ENCODE peak calls at places on chromosomes 4 and X, in eight cellular contexts. S is PC-9; G is H9; F is CD8-positive, alpha-beta memory T cell; D is lung; K is dorsolateral prefrontal cortex; I is K562; Y is mammary epithelial cell. V is an unnamed sample.

GRCh38 chrX:2427147-2427546 is 73.6 kb downstream of the DHRSX start:
- DNase-seq in D (no peak), Y (no peak), I (no peak), S (no peak), K (no peak), F (no peak), G (no peak), V (no peak)

GRCh38 chr4:142347241-142347640 is 498.9 kb downstream of the INPP4B start:
- DNase-seq in Y (peak), I (no peak), D (no peak), G (no peak), F (no peak), K (no peak), S (peak), V (peak)

GRCh38 chr4:10639100-10639499 is 45.5 kb downstream of the CLNK start:
- DNase-seq in I (no peak), Y (peak), F (no peak), G (no peak), S (no peak), D (no peak), K (no peak), V (no peak)

GRCh38 chr4:188960411-188961093 is 821.3 kb downstream of the TRIML1 start:
- DNase-seq in K (no peak), S (no peak), Y (no peak), F (no peak), G (no peak), I (no peak), D (no peak), V (no peak)

GRCh38 chr4:102849579-102850104 is 19.1 kb upstream of the CISD2 start:
- DNase-seq in S (no peak), F (no peak), I (peak), D (no peak), Y (no peak), G (no peak), K (no peak), V (no peak)

GRCh38 chr4:103197765-103198110 is 405 bp downstream of the CENPE start:
- DNase-seq in G (no peak), K (no peak), D (no peak), Y (no peak), S (no peak), F (no peak), I (no peak), V (no peak)

GRCh38 chr4:80097395-80098177 is 24.6 kb upstream of the ANTXR2 start:
- DNase-seq in Y (peak), K (no peak), D (no peak), S (no peak), F (no peak), I (no peak), G (no peak), V (no peak)

GRCh38 chr4:114302472-114302871 is 296.1 kb upstream of the UGT8 start:
- DNase-seq in F (no peak), K (no peak), I (no peak), D (no peak), S (no peak), G (no peak), Y (no peak), V (no peak)

GRCh38 chr4:87007345-87008181 is 72.8 kb downstream of the AFF1 start:
- DNase-seq in D (peak), K (peak), S (no peak), Y (peak), F (peak), G (no peak), I (peak), V (no peak)

GRCh38 chrX:123087326-123087725 is 96.8 kb upstream of the GRIA3 start:
- DNase-seq in S (no peak), I (no peak), F (no peak), G (no peak), K (no peak), D (no peak), Y (peak), V (peak)

DNA sequence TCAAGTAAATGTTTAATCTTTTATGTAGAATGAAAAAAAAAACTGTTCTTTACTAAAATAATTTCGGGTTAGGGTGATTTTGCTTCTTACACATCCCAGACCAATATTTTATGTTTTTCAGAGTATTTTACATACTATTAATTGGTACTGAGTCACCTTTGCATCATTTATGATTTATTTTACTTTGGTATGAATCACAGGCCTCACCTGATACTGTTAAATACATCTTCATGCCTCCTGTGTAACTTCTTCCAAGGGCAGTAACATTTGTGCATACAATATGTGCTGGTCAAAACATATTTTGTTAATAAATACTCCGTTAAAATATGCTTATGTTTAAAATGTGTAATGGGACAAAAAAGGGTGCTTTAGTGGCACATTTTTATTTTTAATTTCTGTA is 529.6 kb downstream of the ZNF674 start:
- DNase-seq in K (no peak), G (no peak), F (no peak), D (no peak), S (no peak), I (no peak), Y (peak), V (peak)
- H3K27ac ChIP-seq in K (no peak), G (no peak), F (no peak), D (no peak), S (no peak), I (no peak), Y (no peak), V (no peak)

GRCh38 chr4:6916587-6917444 is 7.2 kb downstream of the TBC1D14 start:
- DNase-seq in F (peak), I (peak), S (peak), Y (peak), K (no peak), D (peak), G (no peak), V (no peak)
- H3K27ac ChIP-seq in F (peak), I (peak), S (peak), Y (no peak), K (peak), D (no peak), G (no peak), V (no peak)

GRCh38 chrX:23389196-23389792 is 54.6 kb downstream of the PTCHD1 start:
- DNase-seq in K (no peak), D (peak), Y (no peak), I (no peak), F (no peak), S (no peak), G (peak), V (no peak)

GRCh38 chrX:23394421-23394820 is 59.8 kb downstream of the PTCHD1 start:
- DNase-seq in I (no peak), F (no peak), D (peak), K (no peak), G (no peak), Y (peak), S (no peak), V (peak)

GRCh38 chrX:23390979-23391378 is 56.3 kb downstream of the PTCHD1 start:
- DNase-seq in Y (no peak), D (no peak), S (no peak), G (no peak), K (no peak), I (no peak), F (no peak), V (no peak)

GRCh38 chrX:23387826-23388225 is 53.2 kb downstream of the PTCHD1 start:
- DNase-seq in S (no peak), G (no peak), F (no peak), D (no peak), Y (no peak), K (no peak), I (no peak), V (no peak)

GRCh38 chrX:23392195-23392594 is 57.5 kb downstream of the PTCHD1 start:
- DNase-seq in D (no peak), F (no peak), S (no peak), I (no peak), K (no peak), Y (no peak), G (no peak), V (no peak)
- H3K27ac ChIP-seq in D (no peak), F (no peak), S (no peak), I (no peak), K (no peak), Y (no peak), G (no peak), V (no peak)

GRCh38 chr4:122787940-122788339 is 38.7 kb upstream of the FGF2 start:
- DNase-seq in S (no peak), G (no peak), K (no peak), D (no peak), F (no peak), I (no peak), Y (no peak), V (no peak)
- H3K27ac ChIP-seq in S (no peak), G (no peak), K (no peak), D (no peak), F (no peak), I (no peak), Y (no peak), V (no peak)

DNA sequence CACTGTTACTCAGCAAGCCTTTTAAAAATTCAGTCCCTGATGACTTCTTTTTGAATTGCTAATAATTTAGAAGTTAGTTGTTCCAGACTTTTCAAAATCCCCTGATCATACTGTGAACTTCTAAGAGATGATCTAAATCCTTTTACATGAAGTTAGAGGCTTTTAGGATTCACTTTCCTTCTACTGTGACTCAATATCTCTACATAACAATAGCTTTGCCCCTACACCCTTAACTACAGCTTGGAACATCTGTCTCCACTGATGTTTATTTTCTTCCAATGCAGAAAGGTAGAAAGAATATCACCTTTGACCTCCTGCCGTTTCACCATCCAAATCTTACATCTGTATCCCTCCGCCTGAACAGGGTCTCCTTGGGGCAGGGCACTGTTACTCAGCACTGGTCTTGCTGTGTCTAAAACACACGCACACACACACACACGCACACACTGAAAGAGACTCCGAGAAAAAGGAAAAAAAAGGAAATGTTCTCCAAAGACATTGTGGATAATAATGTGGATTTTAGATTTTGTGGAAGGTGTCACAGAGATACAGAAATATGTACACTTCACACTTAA is 111.6 kb upstream of the GPRIN3 start:
- DNase-seq in K (no peak), I (no peak), G (no peak), D (no peak), F (no peak), Y (no peak), S (no peak), V (no peak)
- H3K27ac ChIP-seq in K (no peak), I (no peak), G (no peak), D (no peak), F (no peak), Y (no peak), S (no peak), V (no peak)

DNA sequence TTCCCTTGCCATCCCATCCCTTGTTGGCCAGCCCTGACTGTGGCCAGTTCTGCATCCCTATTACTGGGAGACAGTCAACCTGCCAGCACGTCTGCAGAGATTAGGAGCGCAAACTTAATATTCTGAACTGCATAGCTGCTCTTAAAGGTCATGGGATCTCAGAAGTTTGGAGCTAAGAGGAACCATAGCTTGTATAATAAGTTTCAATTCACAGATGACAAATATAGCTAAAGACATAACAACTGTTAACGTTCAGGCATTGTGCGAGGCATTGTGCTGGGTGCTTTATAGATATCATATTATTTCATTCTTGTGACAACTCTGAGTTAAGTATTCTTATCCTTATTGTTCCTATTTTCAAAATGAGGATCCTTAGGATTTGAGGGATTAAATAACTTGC is 3.7 kb downstream of the SCARB2 start:
- DNase-seq in D (no peak), F (no peak), K (no peak), Y (no peak), G (no peak), S (no peak), I (no peak), V (no peak)
- H3K27ac ChIP-seq in D (peak), F (no peak), K (peak), Y (no peak), G (no peak), S (no peak), I (no peak), V (no peak)

GRCh38 chrX:30561191-30561590 is 16.4 kb downstream of the TASL start:
- DNase-seq in I (no peak), F (no peak), S (no peak), G (no peak), K (no peak), D (no peak), Y (no peak), V (no peak)
- H3K27ac ChIP-seq in I (no peak), F (no peak), S (no peak), G (no peak), K (no peak), D (no peak), Y (no peak), V (no peak)

DNA sequence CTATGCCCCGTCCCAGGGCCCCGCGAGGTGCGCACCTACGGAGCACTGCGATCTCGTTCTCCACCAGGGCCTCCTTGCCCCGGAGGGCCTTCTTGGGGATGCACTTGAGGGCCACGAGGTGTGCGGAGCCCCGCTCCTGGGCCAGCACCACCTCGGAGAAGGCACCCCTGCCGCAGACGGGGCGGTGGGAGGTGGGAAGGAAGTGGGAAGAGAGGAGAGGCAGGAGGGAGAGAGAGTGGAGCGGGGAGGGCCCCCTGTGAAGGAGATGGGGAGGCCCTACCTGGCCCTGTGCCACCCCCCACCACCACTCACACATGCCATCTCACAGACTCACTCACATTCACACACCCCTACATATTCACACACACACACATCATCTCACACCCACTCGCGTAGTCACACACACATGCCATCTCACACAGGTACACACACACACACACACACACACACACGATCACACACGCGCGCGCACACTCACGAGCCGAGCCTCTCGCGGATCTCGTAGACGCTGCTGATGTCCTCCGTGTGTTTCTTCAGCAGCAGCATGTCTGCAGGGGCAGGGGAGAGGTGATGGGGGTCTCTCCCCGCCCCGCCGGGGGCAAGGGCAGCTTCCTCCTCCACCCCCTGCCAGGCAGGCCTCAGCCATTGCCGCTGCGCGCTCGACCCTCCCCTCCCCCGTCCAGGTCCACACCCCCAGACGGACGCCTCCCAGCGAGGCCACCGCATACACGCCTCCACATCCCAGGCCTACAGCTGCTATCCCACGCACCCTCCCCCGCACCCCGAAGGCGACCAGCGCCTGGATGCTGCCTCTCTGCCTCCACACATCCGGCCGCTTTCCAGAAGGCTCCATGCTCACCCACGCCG is 849 bp downstream of the PNCK start:
- DNase-seq in Y (no peak), F (no peak), I (peak), K (no peak), S (no peak), G (no peak), D (no peak), V (no peak)
- H3K27ac ChIP-seq in Y (no peak), F (no peak), I (peak), K (peak), S (no peak), G (no peak), D (no peak), V (no peak)